ENCODE peak calls at places on chromosomes 12 and 14, in five cellular contexts. U is RPMI7951; C is amniotic stem cell; H is activated gamma-delta T cell treated with anti-CD3 and anti-CD28 coated beads, Interleukin-2, amount 50 U/mL, for 16 hours; S is left lung. L is an unnamed sample.

GRCh38 chr12:22474970-22475720 is 69.2 kb downstream of the C2CD5 start:
- DNase-seq in U (no peak), C (no peak), H (no peak), S (no peak), L (no peak)

GRCh38 chr14:102544034-102544744 is 34.6 kb upstream of the ANKRD9 start:
- DNase-seq in U (no peak), C (no peak), H (no peak), S (no peak), L (no peak)

GRCh38 chr14:90444077-90444696 is 47.4 kb downstream of the CALM1 start:
- DNase-seq in U (no peak), C (no peak), H (no peak), S (peak; percentile 86), L (no peak)

GRCh38 chr14:96055065-96055752 is 16.0 kb downstream of the C14orf132 start:
- DNase-seq in U (peak; percentile 67), C (no peak), H (no peak), S (no peak), L (no peak)

GRCh38 chr14:21066882-21067502 is 3.1 kb upstream of the ARHGEF40 start:
- DNase-seq in U (no peak), C (no peak), H (no peak), S (no peak), L (no peak)

GRCh38 chr12:20415013-20415412 is 46.7 kb downstream of the PDE3A start:
- DNase-seq in U (peak; percentile 1), C (no peak), H (no peak), S (no peak), L (no peak)

GRCh38 chr14:52834440-52834842 is 43.0 kb upstream of the GNPNAT1 start:
- DNase-seq in U (peak; percentile 73), C (peak; percentile 69), H (no peak), S (no peak), L (no peak)

GRCh38 chr14:46048127-46048526 is 603.5 kb downstream of the RPL10L start:
- DNase-seq in U (peak; percentile 82), C (no peak), H (no peak), S (no peak), L (no peak)

GRCh38 chr12:113318900-113319628 is 15.8 kb downstream of the SLC8B1 start:
- DNase-seq in U (no peak), C (no peak), H (no peak), S (no peak), L (no peak)

GRCh38 chr12:115305275-115305674 is 621.3 kb upstream of the TBX3 start:
- DNase-seq in U (no peak), C (no peak), H (no peak), S (no peak), L (no peak)

GRCh38 chr14:52602131-52602530 is 49.5 kb downstream of the GPR137C start:
- DNase-seq in U (no peak), C (no peak), H (no peak), S (no peak), L (no peak)

GRCh38 chr14:78152246-78153068 is 17.7 kb upstream of the NRXN3 start:
- DNase-seq in U (no peak), C (no peak), H (no peak), S (no peak), L (no peak)

GRCh38 chr12:50017047-50017446 is 8.2 kb downstream of the RACGAP1 start:
- DNase-seq in U (peak; percentile 63), C (no peak), H (no peak), S (peak; percentile 78), L (no peak)

GRCh38 chr12:88299567-88300101 is 157.5 kb downstream of the TMTC3 start:
- DNase-seq in U (peak; percentile 94), C (peak; percentile 91), H (no peak), S (no peak), L (no peak)

GRCh38 chr12:76275511-76276093 is 72.6 kb downstream of the BBS10 start:
- DNase-seq in U (no peak), C (no peak), H (no peak), S (no peak), L (no peak)

L was measured in CD8-positive, alpha-beta T cell.